ENCODE peak calls at places on chromosomes 16 and 17, in four cellular contexts. M, S, W and G are unnamed samples.

GRCh38 chr16:85003076-85003475 is 8.3 kb downstream of the ZDHHC7 start:
- DNase-seq in M (no peak), S (no peak), W (no peak), G (no peak)

GRCh38 chr17:21296097-21297025 is 11.8 kb downstream of the MAP2K3 start:
- DNase-seq in M (no peak), S (peak; percentile 66), W (no peak), G (no peak)

GRCh38 chr17:57350266-57350665 is 93.9 kb downstream of the MSI2 start:
- DNase-seq in M (no peak), S (peak; percentile 33), W (no peak), G (no peak)

GRCh38 chr17:21268596-21269188 is 15.5 kb upstream of the NATD1 start:
- DNase-seq in M (no peak), S (no peak), W (no peak), G (no peak)

GRCh38 chr16:46947900-46948547 is 25.4 kb downstream of the DNAJA2 start:
- DNase-seq in M (peak; percentile 35), S (no peak), W (peak; percentile 26), G (no peak)

GRCh38 chr16:68995011-68995504 is 110.4 kb upstream of the HAS3 start:
- DNase-seq in M (no peak), S (no peak), W (peak; percentile 98), G (no peak)

GRCh38 chr16:78317871-78318270 is 218.4 kb downstream of the WWOX start:
- DNase-seq in M (no peak), S (no peak), W (no peak), G (no peak)

GRCh38 chr16:67157892-67158635 is 1.6 kb downstream of the TRADD start:
- DNase-seq in M (no peak), S (no peak), W (no peak), G (no peak)

GRCh38 chr17:59684967-59685366 is 22.3 kb downstream of the PTRH2 start:
- DNase-seq in M (no peak), S (no peak), W (no peak), G (no peak)

GRCh38 chr16:10740845-10741208 is 2.8 kb upstream of the NUBP1 start:
- DNase-seq in M (no peak), S (no peak), W (no peak), G (no peak)

GRCh38 chr16:67594256-67594915 is 32.1 kb downstream of the CTCF start:
- DNase-seq in M (no peak), S (no peak), W (no peak), G (no peak)

GRCh38 chr16:11797957-11798299 is 870 bp upstream of the ZC3H7A start:
- DNase-seq in M (no peak), S (no peak), W (no peak), G (peak; percentile 17)

GRCh38 chr17:80569936-80570335 is 25.3 kb downstream of the RPTOR start:
- DNase-seq in M (no peak), S (no peak), W (no peak), G (no peak)

GRCh38 chr16:23835390-23836077 is at the start of gene PRKCB:
- DNase-seq in M (peak; percentile 90), S (peak; percentile 70), W (peak; percentile 47), G (peak; percentile 80)

GRCh38 chr16:89142474-89143197 is 28.9 kb upstream of the CDH15 start:
- DNase-seq in M (no peak), S (no peak), W (no peak), G (no peak)

GRCh38 chr16:89921699-89922476 is 1.3 kb upstream of the TUBB3 start:
- DNase-seq in M (peak; percentile 36), S (peak; percentile 82), W (peak; percentile 87), G (no peak)

GRCh38 chr17:48615212-48615962 is at the start of gene HOXB8:
- DNase-seq in M (no peak), S (no peak), W (no peak), G (no peak)

GRCh38 chr17:39867084-39867890 is 715 bp upstream of the ZPBP2 start:
- DNase-seq in M (no peak), S (no peak), W (no peak), G (peak; percentile 64)
- H3K4me3 ChIP-seq in M (no peak overlapping the region), S (no peak overlapping the region), W (no peak overlapping the region), G (peak overlapping the region; percentile 23)

DNA sequence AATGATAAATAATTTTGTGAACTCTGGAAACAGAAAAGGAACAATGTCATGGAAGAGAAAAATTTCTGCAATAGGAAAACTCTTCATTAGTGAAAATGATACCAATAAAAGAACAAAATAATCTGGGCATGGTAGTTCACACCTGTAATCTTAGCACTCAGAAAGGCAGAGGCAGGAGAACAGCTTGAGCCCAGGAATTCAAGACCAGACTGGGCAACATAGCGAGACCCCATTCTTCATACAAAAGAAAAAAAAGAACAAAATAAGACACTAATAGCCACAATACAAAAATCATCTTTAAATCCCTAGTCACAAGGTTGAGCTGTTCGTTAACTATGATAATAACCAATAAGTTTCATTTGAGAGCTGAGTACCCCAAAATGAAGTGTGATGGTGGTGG is 8.6 kb downstream of the POLG2 start:
- DNase-seq in M (no peak), S (no peak), W (no peak), G (no peak)
- H3K36me3 ChIP-seq in M (peaks cover 96% of the 10 kb centered on the region), S (peaks cover 67% of the 10 kb centered on the region), W (peaks cover 25% of the 10 kb centered on the region), G (peaks cover 26% of the 10 kb centered on the region)

DNA sequence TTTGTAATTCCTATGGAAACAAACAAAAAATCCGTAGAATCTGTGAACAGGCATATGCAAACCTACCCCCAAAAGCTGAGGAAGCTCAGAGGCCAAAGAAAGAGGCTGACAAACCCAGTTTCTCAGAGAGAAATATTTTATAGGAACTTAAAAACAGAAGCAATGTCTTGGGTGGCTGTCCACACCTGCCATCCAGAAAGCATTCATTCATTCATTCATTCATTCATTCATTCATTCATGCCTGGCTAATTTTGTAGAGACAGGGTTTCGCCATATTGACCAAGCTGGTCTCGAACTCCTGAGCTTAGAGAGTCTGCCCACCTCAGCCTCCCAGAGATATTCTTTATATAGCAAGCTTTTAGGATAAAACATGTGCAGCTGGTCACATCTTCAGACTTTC is 154.3 kb downstream of the MRTFB start:
- DNase-seq in M (no peak), S (no peak), W (no peak), G (no peak)
- H3K4me1 ChIP-seq in M (no peaks in the 10 kb centered on the region), S (no peaks in the 10 kb centered on the region), W (no peaks in the 10 kb centered on the region), G (no peaks in the 10 kb centered on the region)

GRCh38 chr16:56933266-56933619 is 1.3 kb downstream of the HERPUD1 start:
- DNase-seq in M (no peak), S (no peak), W (no peak), G (no peak)

GRCh38 chr16:56936950-56937349 is 5.0 kb downstream of the HERPUD1 start:
- DNase-seq in M (no peak), S (no peak), W (no peak), G (no peak)

GRCh38 chr16:56936491-56936890 is 4.5 kb downstream of the HERPUD1 start:
- DNase-seq in M (no peak), S (no peak), W (no peak), G (no peak)

GRCh38 chr16:56933828-56934598 is 2.1 kb downstream of the HERPUD1 start:
- DNase-seq in M (no peak), S (no peak), W (no peak), G (no peak)

GRCh38 chr16:56935201-56935600 is 3.3 kb downstream of the HERPUD1 start:
- DNase-seq in M (no peak), S (no peak), W (no peak), G (no peak)
- H3K4me3 ChIP-seq in M (no peak overlapping the region), S (peak overlapping the region; percentile 99), W (peak overlapping the region; percentile 24), G (no peak overlapping the region)

GRCh38 chr16:70252355-70252988 is 732 bp upstream of the EXOSC6 start:
- DNase-seq in M (peak; percentile 12), S (no peak), W (no peak), G (no peak)
- H3K36me3 ChIP-seq in M (peaks cover 74% of the 10 kb centered on the region), S (peaks cover 64% of the 10 kb centered on the region), W (peaks cover 27% of the 10 kb centered on the region), G (peaks cover 31% of the 10 kb centered on the region)

GRCh38 chr17:41428591-41429326 is 4.4 kb upstream of the KRT37 start:
- DNase-seq in M (no peak), S (no peak), W (no peak), G (no peak)

GRCh38 chr17:41424111-41424635 is at the start of gene KRT37:
- DNase-seq in M (no peak), S (no peak), W (no peak), G (no peak)

GRCh38 chr17:41434313-41434895 is 6.4 kb downstream of the KRT38 start:
- DNase-seq in M (no peak), S (no peak), W (no peak), G (no peak)

GRCh38 chr17:41429667-41430066 is 5.3 kb upstream of the KRT37 start:
- DNase-seq in M (no peak), S (no peak), W (no peak), G (no peak)
- H3K4me1 ChIP-seq in M (peaks cover 1% of the 10 kb centered on the region), S (peaks cover 7% of the 10 kb centered on the region), W (no peaks in the 10 kb centered on the region), G (no peaks in the 10 kb centered on the region)

GRCh38 chr17:76752006-76752405 is 14.1 kb downstream of the MFSD11 start:
- DNase-seq in M (no peak), S (no peak), W (no peak), G (peak; percentile 11)
- H3K4me3 ChIP-seq in M (no peak overlapping the region), S (no peak overlapping the region), W (no peak overlapping the region), G (no peak overlapping the region)

DNA sequence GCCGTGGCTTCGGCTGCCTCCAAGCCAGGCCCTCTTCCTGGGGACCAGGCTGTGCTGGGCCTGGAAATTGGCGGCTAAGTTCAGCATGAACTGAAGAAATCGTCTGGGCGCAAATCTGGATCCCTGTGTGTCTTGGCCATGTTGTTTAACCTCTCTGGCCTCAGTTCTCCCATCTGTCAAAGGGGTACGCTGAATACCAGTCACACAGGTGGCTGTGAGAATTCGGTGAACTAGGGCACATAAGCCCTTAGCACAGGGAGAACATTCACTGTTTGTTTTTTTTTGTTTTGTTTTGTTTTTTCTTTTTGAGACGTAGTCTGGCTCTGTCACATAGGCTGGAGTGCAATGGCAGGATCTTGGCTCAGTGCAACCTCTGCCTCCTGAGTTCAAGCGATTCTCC is 19.0 kb downstream of the LASP1 start:
- DNase-seq in M (no peak), S (no peak), W (no peak), G (no peak)
- H3K36me3 ChIP-seq in M (peaks cover 64% of the 10 kb centered on the region), S (peaks cover 50% of the 10 kb centered on the region), W (peaks cover 21% of the 10 kb centered on the region), G (peaks cover 38% of the 10 kb centered on the region)